ENCODE peak calls at places on chromosomes 7 and 10, in six cellular contexts. W is occipital lobe, D is posterior cingulate gyrus, A is sciatic nerve, Q is NCI-H1092 treated with DMSO at 0.1 percent for 48 hours, F is heart right ventricle. S is an unnamed sample.

GRCh38 chr7:81267508-81267907 is 348.7 kb upstream of the SEMA3C start:
- DNase-seq in W (no peak), D (no peak), A (no peak), Q (no peak), F (no peak), S (no peak)

GRCh38 chr7:83947260-83947659 is 247.3 kb downstream of the SEMA3A start:
- DNase-seq in W (no peak), D (no peak), A (no peak), Q (peak; percentile 17), F (no peak), S (no peak)

GRCh38 chr7:18975689-18976280 is 141.7 kb downstream of the TWIST1 start:
- DNase-seq in W (no peak), D (peak; percentile 51), A (no peak), Q (no peak), F (no peak), S (no peak)

GRCh38 chr10:114309111-114309651 is 70.1 kb downstream of the VWA2 start:
- DNase-seq in W (no peak), D (no peak), A (no peak), Q (no peak), F (no peak), S (no peak)

GRCh38 chr10:81403451-81403850 is 471.5 kb upstream of the NRG3 start:
- DNase-seq in W (no peak), D (no peak), A (no peak), Q (no peak), F (no peak), S (no peak)

GRCh38 chr7:87570178-87570577 is 30.5 kb downstream of the ABCB1 start:
- DNase-seq in W (no peak), D (no peak), A (no peak), Q (no peak), F (no peak), S (no peak)

GRCh38 chr7:150378115-150378852 is 846 bp upstream of the ZNF775 start:
- DNase-seq in W (peak; percentile 39), D (no peak), A (peak; percentile 68), Q (peak; percentile 85), F (peak; percentile 61), S (peak; percentile 65)

GRCh38 chr7:80918909-80919721 is at the start of gene SEMA3C:
- DNase-seq in W (peak; percentile 82), D (peak; percentile 96), A (peak; percentile 93), Q (peak; percentile 83), F (peak; percentile 84), S (peak; percentile 88)

GRCh38 chr10:129360046-129360445 is 107.0 kb upstream of the MGMT start:
- DNase-seq in W (no peak), D (no peak), A (no peak), Q (no peak), F (no peak), S (no peak)

GRCh38 chr7:157740251-157740650 is 403.4 kb downstream of the DNAJB6 start:
- DNase-seq in W (no peak), D (no peak), A (no peak), Q (no peak), F (no peak), S (no peak)

GRCh38 chr10:130713105-130713504 is 576.9 kb downstream of the GLRX3 start:
- DNase-seq in W (no peak), D (no peak), A (no peak), Q (no peak), F (no peak), S (no peak)

GRCh38 chr7:155670521-155670920 is 26.1 kb downstream of the RBM33 start:
- DNase-seq in W (no peak), D (no peak), A (no peak), Q (no peak), F (no peak), S (no peak)

GRCh38 chr7:29569648-29570047 is 6.0 kb downstream of the PRR15 start:
- DNase-seq in W (no peak), D (no peak), A (no peak), Q (no peak), F (no peak), S (no peak)

GRCh38 chr10:131260452-131261211 is 50.9 kb downstream of the TCERG1L start:
- DNase-seq in W (no peak), D (peak; percentile 63), A (no peak), Q (no peak), F (no peak), S (no peak)

GRCh38 chr10:116590590-116591444 is at the start of gene PNLIPRP1:
- DNase-seq in W (no peak), D (no peak), A (no peak), Q (no peak), F (no peak), S (peak; percentile 14)

GRCh38 chr10:30509508-30509907 is 75.5 kb downstream of the MAP3K8 start:
- DNase-seq in W (no peak), D (no peak), A (no peak), Q (no peak), F (no peak), S (no peak)

GRCh38 chr7:28432105-28432504 is 19.8 kb downstream of the CREB5 start:
- DNase-seq in W (no peak), D (no peak), A (no peak), Q (no peak), F (no peak), S (no peak)

GRCh38 chr10:51180141-51180540 is 105.9 kb downstream of the PRKG1 start:
- DNase-seq in W (no peak), D (no peak), A (no peak), Q (no peak), F (no peak), S (no peak)

GRCh38 chr7:111459757-111460280 is 102.5 kb downstream of the IMMP2L start:
- DNase-seq in W (no peak), D (no peak), A (no peak), Q (no peak), F (no peak), S (no peak)

GRCh38 chr7:111827863-111828504 is 265.7 kb upstream of the IMMP2L start:
- DNase-seq in W (no peak), D (no peak), A (no peak), Q (no peak), F (no peak), S (no peak)

GRCh38 chr10:124025152-124025551 is 68.2 kb downstream of the CHST15 start:
- DNase-seq in W (no peak), D (peak; percentile 35), A (no peak), Q (no peak), F (no peak), S (no peak)

GRCh38 chr10:5977471-5978370 is at the start of gene IL15RA:
- DNase-seq in W (peak; percentile 42), D (peak; percentile 84), A (peak; percentile 78), Q (no peak), F (peak; percentile 78), S (no peak)

GRCh38 chr10:117374506-117375359 is 507 bp downstream of the PDZD8 start:
- DNase-seq in W (peak; percentile 58), D (peak; percentile 87), A (peak; percentile 67), Q (peak; percentile 30), F (peak; percentile 41), S (no peak)

GRCh38 chr7:101518348-101518747 is 110.7 kb downstream of the MYL10 start:
- DNase-seq in W (no peak), D (no peak), A (no peak), Q (no peak), F (no peak), S (no peak)

GRCh38 chr7:80002865-80003264 is 131.8 kb upstream of the GNAI1 start:
- DNase-seq in W (no peak), D (no peak), A (no peak), Q (no peak), F (no peak), S (no peak)

GRCh38 chr10:36994886-36995285 is 130.5 kb upstream of the ANKRD30A start:
- DNase-seq in W (no peak), D (no peak), A (no peak), Q (no peak), F (no peak), S (no peak)

GRCh38 chr7:100895956-100896742 is 461 bp upstream of the ACHE start:
- DNase-seq in W (no peak), D (peak; percentile 88), A (no peak), Q (no peak), F (no peak), S (peak; percentile 39)

GRCh38 chr10:116968331-116968730 is 36.7 kb downstream of the SHTN1 start:
- DNase-seq in W (no peak), D (no peak), A (no peak), Q (no peak), F (no peak), S (no peak)

S was measured in NCI-H2227 treated with DMSO at 0.1 percent for 48 hours.